ENCODE peak calls at places on chromosomes 5 and 9, in ten cellular contexts. U, R, E, N, W, J, P, L, A and Q are unnamed samples.

GRCh38 chr5:142769251-142769792 is 855 bp upstream of the ARHGAP26 start:
- DNase-seq in U (no peak), N (no peak), J (no peak), P (no peak), A (no peak), R (no peak), W (no peak), E (no peak), L (no peak), Q (no peak)

GRCh38 chr5:154190652-154191304 is at the start of gene GALNT10:
- DNase-seq in P (peak; percentile 84), L (peak; percentile 46), E (no peak), J (peak; percentile 23), W (peak; percentile 44), U (no peak), A (no peak), N (peak; percentile 76), R (peak; percentile 70), Q (peak; percentile 76)

GRCh38 chr9:90365646-90366045 is 277.0 kb downstream of the DIRAS2 start:
- DNase-seq in N (no peak), E (no peak), U (no peak), J (no peak), P (no peak), L (no peak), W (peak; percentile 9), R (no peak), A (no peak), Q (no peak)

GRCh38 chr5:1666812-1667588 is 132.6 kb downstream of the MRPL36 start:
- DNase-seq in J (no peak), W (no peak), L (peak; percentile 31), P (peak; percentile 30), A (no peak), U (peak; percentile 45), N (no peak), R (peak; percentile 62), E (no peak), Q (no peak)

GRCh38 chr5:130868186-130868821 is 296.8 kb downstream of the HINT1 start:
- DNase-seq in A (no peak), R (no peak), N (no peak), W (peak; percentile 6), J (no peak), L (no peak), U (no peak), E (peak; percentile 44), P (peak; percentile 64), Q (no peak)

GRCh38 chr5:174378116-174378874 is 332.8 kb downstream of the NSG2 start:
- DNase-seq in P (no peak), J (no peak), W (no peak), N (no peak), R (no peak), U (no peak), A (no peak), L (no peak), E (no peak), Q (no peak)

GRCh38 chr5:172453986-172454354 is 355 bp downstream of the SH3PXD2B start:
- DNase-seq in W (no peak), P (peak; percentile 58), E (no peak), L (no peak), A (no peak), J (no peak), N (no peak), R (no peak), U (no peak), Q (no peak)

GRCh38 chr5:59328801-59329296 is 564.7 kb downstream of the PDE4D start:
- DNase-seq in P (peak; percentile 64), N (no peak), E (no peak), A (no peak), L (no peak), R (peak; percentile 1), U (no peak), J (no peak), W (peak; percentile 11), Q (no peak)

GRCh38 chr9:130939405-130939941 is 426 bp upstream of the FIBCD1 start:
- DNase-seq in P (no peak), E (no peak), L (no peak), A (no peak), N (no peak), W (no peak), J (no peak), U (no peak), R (no peak), Q (no peak)

GRCh38 chr5:179865471-179866240 is 7.0 kb upstream of the MRNIP start:
- DNase-seq in U (no peak), N (no peak), R (no peak), A (no peak), L (no peak), W (no peak), P (no peak), J (no peak), E (no peak), Q (no peak)

GRCh38 chr5:108451269-108451668 is 69.4 kb upstream of the FBXL17 start:
- DNase-seq in U (no peak), P (no peak), J (no peak), W (no peak), R (no peak), E (no peak), N (no peak), A (no peak), L (no peak), Q (no peak)

GRCh38 chr5:112579771-112580170 is 157.9 kb upstream of the APC start:
- DNase-seq in N (no peak), P (no peak), U (no peak), E (no peak), J (no peak), R (no peak), A (no peak), L (no peak), W (no peak), Q (no peak)

GRCh38 chr5:172344855-172345254 is 61.3 kb upstream of the UBTD2 start:
- DNase-seq in U (no peak), R (no peak), W (no peak), J (no peak), P (no peak), L (no peak), A (no peak), E (no peak), N (peak; percentile 20), Q (no peak)

GRCh38 chr5:90488791-90489190 is 14.1 kb downstream of the POLR3G start:
- DNase-seq in R (no peak), U (no peak), A (peak; percentile 11), W (no peak), J (no peak), P (no peak), L (no peak), N (no peak), E (peak; percentile 43), Q (no peak)

GRCh38 chr5:178108966-178109365 is 4.4 kb upstream of the N4BP3 start:
- DNase-seq in A (no peak), R (no peak), U (no peak), W (no peak), P (no peak), E (no peak), J (no peak), N (no peak), L (no peak), Q (no peak)